ENCODE peak calls at places on chromosomes 4 and X, in six cellular contexts. H is effector CD4-positive, alpha-beta T cell; P is SHP77; T is nucleus accumbens; M is PC-3; W is T-cell. U is an unnamed sample.
A peak's percentile ranks its signal among the peaks of the same experiment; 100 is the strongest.

GRCh38 chr4:73053076-73053475 is 16.4 kb downstream of the COX18 start:
- DNase-seq in M (no peak), W (no peak), T (no peak), H (no peak), P (no peak), U (no peak)

GRCh38 chr4:59457576-59457975 is 1742.5 kb upstream of the ADGRL3 start:
- DNase-seq in T (no peak), P (no peak), M (no peak), W (no peak), H (no peak), U (no peak)

GRCh38 chrX:96424007-96424406 is 260.6 kb upstream of the DIAPH2 start:
- DNase-seq in M (peak; percentile 11), H (no peak), W (no peak), T (no peak), P (no peak), U (no peak)

GRCh38 chrX:40061871-40062524 is 35.8 kb downstream of the BCOR start:
- DNase-seq in T (no peak), H (no peak), P (no peak), W (no peak), M (no peak), U (no peak)

GRCh38 chr4:169348541-169348940 is 77.8 kb upstream of the SH3RF1 start:
- DNase-seq in W (no peak), H (no peak), M (no peak), P (no peak), T (peak; percentile 46), U (no peak)

GRCh38 chr4:89482248-89482647 is 174.6 kb upstream of the GPRIN3 start:
- DNase-seq in M (peak; percentile 48), T (no peak), W (no peak), P (peak; percentile 16), H (no peak), U (no peak)

GRCh38 chrX:119989905-119990408 is 46.4 kb upstream of the NKAP start:
- DNase-seq in W (no peak), M (no peak), P (no peak), T (no peak), H (no peak), U (no peak)

GRCh38 chrX:141897690-141898089 is 6.0 kb upstream of the MAGEC1 start:
- DNase-seq in H (no peak), T (no peak), W (no peak), M (no peak), P (no peak), U (no peak)

GRCh38 chr4:25299476-25300203 is 12.9 kb upstream of the ZCCHC4 start:
- DNase-seq in W (no peak), T (no peak), M (peak; percentile 83), H (no peak), P (no peak), U (no peak)

GRCh38 chr4:1572964-1573720 is 111.0 kb downstream of the FAM53A start:
- DNase-seq in T (no peak), H (no peak), W (no peak), M (no peak), P (no peak), U (no peak)

GRCh38 chr4:55635282-55635681 is 816 bp downstream of the NMU start:
- DNase-seq in H (no peak), M (peak; percentile 26), P (no peak), W (no peak), T (no peak), U (no peak)

GRCh38 chrX:7088968-7089615 is 58.4 kb upstream of the STS start:
- DNase-seq in T (no peak), W (peak; percentile 47), H (peak; percentile 16), M (peak; percentile 28), P (no peak), U (no peak)